ENCODE peak calls at places on chromosomes 12 and 14, in four cellular contexts. Z, V, E and Y are unnamed samples.
A peak's percentile ranks its signal among the peaks of the same experiment; 100 is the strongest.

GRCh38 chr12:116319851-116320621 is 42.5 kb upstream of the MED13L start:
- DNase-seq in Z (peak; percentile 91), V (peak; percentile 29), E (no peak), Y (no peak)

GRCh38 chr12:1915082-1915968 is 3.1 kb downstream of the CACNA2D4 start:
- DNase-seq in Z (no peak), V (peak; percentile 19), E (no peak), Y (no peak)

GRCh38 chr12:53179694-53180269 is 740 bp upstream of the ZNF740 start:
- DNase-seq in Z (no peak), V (no peak), E (no peak), Y (no peak)

GRCh38 chr12:25248137-25248536 is 2.6 kb downstream of the KRAS start:
- DNase-seq in Z (no peak), V (no peak), E (no peak), Y (no peak)

GRCh38 chr14:95222151-95222631 is 64.9 kb upstream of the DICER1 start:
- DNase-seq in Z (peak; percentile 50), V (no peak), E (no peak), Y (no peak)

GRCh38 chr12:114347861-114348260 is 58.1 kb downstream of the TBX5 start:
- DNase-seq in Z (no peak), V (no peak), E (no peak), Y (no peak)

GRCh38 chr14:99508896-99509629 is 27.9 kb downstream of the CCNK start:
- DNase-seq in Z (no peak), V (no peak), E (no peak), Y (no peak)

GRCh38 chr14:75144944-75145343 is 18.1 kb upstream of the NEK9 start:
- DNase-seq in Z (peak; percentile 67), V (no peak), E (no peak), Y (no peak)

GRCh38 chr14:81940636-81941035 is 407.0 kb upstream of the SEL1L start:
- DNase-seq in Z (no peak), V (no peak), E (no peak), Y (no peak)